ENCODE peak calls at places on chromosome 1, in five cellular contexts. One of them, this sample, is unnamed.

GRCh38 chr1:232704694-232705680 is 75.1 kb upstream of the SIPA1L2 start:
- DNase-seq in hypothalamus: no peak
- DNase-seq in activated naive CD4-positive, alpha-beta T cell treated with anti-CD3 and anti-CD28 coated beads, Interleukin-2, amount 50 U/mL, for 16 hours: no peak
- DNase-seq in caudate nucleus: peak; percentile 55
- DNase-seq in RCC 7860: peak; percentile 78
- DNase-seq in this sample: no peak

GRCh38 chr1:180101411-180101810 is 53.3 kb upstream of the QSOX1 start:
- DNase-seq in hypothalamus: no peak
- DNase-seq in activated naive CD4-positive, alpha-beta T cell treated with anti-CD3 and anti-CD28 coated beads, Interleukin-2, amount 50 U/mL, for 16 hours: no peak
- DNase-seq in caudate nucleus: no peak
- DNase-seq in RCC 7860: no peak
- DNase-seq in this sample: no peak

GRCh38 chr1:46202975-46203737 is at the start of gene LURAP1:
- DNase-seq in hypothalamus: no peak
- DNase-seq in activated naive CD4-positive, alpha-beta T cell treated with anti-CD3 and anti-CD28 coated beads, Interleukin-2, amount 50 U/mL, for 16 hours: peak; percentile 62
- DNase-seq in caudate nucleus: peak; percentile 80
- DNase-seq in RCC 7860: no peak
- DNase-seq in this sample: no peak

GRCh38 chr1:229410692-229411433 is 23.0 kb downstream of the ACTA1 start:
- DNase-seq in hypothalamus: peak; percentile 31
- DNase-seq in activated naive CD4-positive, alpha-beta T cell treated with anti-CD3 and anti-CD28 coated beads, Interleukin-2, amount 50 U/mL, for 16 hours: peak; percentile 34
- DNase-seq in caudate nucleus: peak; percentile 58
- DNase-seq in RCC 7860: peak; percentile 78
- DNase-seq in this sample: no peak

GRCh38 chr1:39051956-39052355 is 25.8 kb downstream of the NDUFS5 start:
- DNase-seq in hypothalamus: no peak
- DNase-seq in activated naive CD4-positive, alpha-beta T cell treated with anti-CD3 and anti-CD28 coated beads, Interleukin-2, amount 50 U/mL, for 16 hours: no peak
- DNase-seq in caudate nucleus: no peak
- DNase-seq in RCC 7860: no peak
- DNase-seq in this sample: no peak

GRCh38 chr1:214331827-214332423 is 51.0 kb downstream of the SMYD2 start:
- DNase-seq in hypothalamus: no peak
- DNase-seq in activated naive CD4-positive, alpha-beta T cell treated with anti-CD3 and anti-CD28 coated beads, Interleukin-2, amount 50 U/mL, for 16 hours: peak; percentile 44
- DNase-seq in caudate nucleus: no peak
- DNase-seq in RCC 7860: peak; percentile 44
- DNase-seq in this sample: no peak

GRCh38 chr1:58768971-58769808 is 14.7 kb downstream of the JUN start:
- DNase-seq in hypothalamus: peak; percentile 62
- DNase-seq in activated naive CD4-positive, alpha-beta T cell treated with anti-CD3 and anti-CD28 coated beads, Interleukin-2, amount 50 U/mL, for 16 hours: peak; percentile 21
- DNase-seq in caudate nucleus: peak; percentile 59
- DNase-seq in RCC 7860: peak; percentile 17
- DNase-seq in this sample: no peak

GRCh38 chr1:164510435-164510834 is 48.5 kb upstream of the PBX1 start:
- DNase-seq in hypothalamus: no peak
- DNase-seq in activated naive CD4-positive, alpha-beta T cell treated with anti-CD3 and anti-CD28 coated beads, Interleukin-2, amount 50 U/mL, for 16 hours: no peak
- DNase-seq in caudate nucleus: no peak
- DNase-seq in RCC 7860: no peak
- DNase-seq in this sample: no peak

GRCh38 chr1:31760422-31760900 is 3.7 kb downstream of the ADGRB2 start:
- DNase-seq in hypothalamus: no peak
- DNase-seq in activated naive CD4-positive, alpha-beta T cell treated with anti-CD3 and anti-CD28 coated beads, Interleukin-2, amount 50 U/mL, for 16 hours: no peak
- DNase-seq in caudate nucleus: no peak
- DNase-seq in RCC 7860: no peak
- DNase-seq in this sample: no peak

GRCh38 chr1:157852476-157852875 is 10.9 kb upstream of the CD5L start:
- DNase-seq in hypothalamus: no peak
- DNase-seq in activated naive CD4-positive, alpha-beta T cell treated with anti-CD3 and anti-CD28 coated beads, Interleukin-2, amount 50 U/mL, for 16 hours: no peak
- DNase-seq in caudate nucleus: no peak
- DNase-seq in RCC 7860: peak; percentile 49
- DNase-seq in this sample: no peak

GRCh38 chr1:200374569-200375312 is 35.1 kb downstream of the ZNF281 start:
- DNase-seq in hypothalamus: no peak
- DNase-seq in activated naive CD4-positive, alpha-beta T cell treated with anti-CD3 and anti-CD28 coated beads, Interleukin-2, amount 50 U/mL, for 16 hours: no peak
- DNase-seq in caudate nucleus: no peak
- DNase-seq in RCC 7860: peak; percentile 73
- DNase-seq in this sample: no peak

GRCh38 chr1:64841330-64842065 is 96.6 kb downstream of the RAVER2 start:
- DNase-seq in hypothalamus: no peak
- DNase-seq in activated naive CD4-positive, alpha-beta T cell treated with anti-CD3 and anti-CD28 coated beads, Interleukin-2, amount 50 U/mL, for 16 hours: no peak
- DNase-seq in caudate nucleus: no peak
- DNase-seq in RCC 7860: no peak
- DNase-seq in this sample: no peak

GRCh38 chr1:55062801-55063561 is 23.6 kb downstream of the PCSK9 start:
- DNase-seq in hypothalamus: no peak
- DNase-seq in activated naive CD4-positive, alpha-beta T cell treated with anti-CD3 and anti-CD28 coated beads, Interleukin-2, amount 50 U/mL, for 16 hours: no peak
- DNase-seq in caudate nucleus: no peak
- DNase-seq in RCC 7860: no peak
- DNase-seq in this sample: no peak

GRCh38 chr1:234611153-234611798 is 1.3 kb upstream of the IRF2BP2 start:
- DNase-seq in hypothalamus: no peak
- DNase-seq in activated naive CD4-positive, alpha-beta T cell treated with anti-CD3 and anti-CD28 coated beads, Interleukin-2, amount 50 U/mL, for 16 hours: no peak
- DNase-seq in caudate nucleus: no peak
- DNase-seq in RCC 7860: peak; percentile 76
- DNase-seq in this sample: peak; percentile 77

GRCh38 chr1:145895471-145895870 is 9.8 kb upstream of the ANKRD35 start:
- DNase-seq in hypothalamus: no peak
- DNase-seq in activated naive CD4-positive, alpha-beta T cell treated with anti-CD3 and anti-CD28 coated beads, Interleukin-2, amount 50 U/mL, for 16 hours: no peak
- DNase-seq in caudate nucleus: no peak
- DNase-seq in RCC 7860: no peak
- DNase-seq in this sample: no peak

GRCh38 chr1:245179706-245180105 is 24.9 kb downstream of the KIF26B start:
- DNase-seq in hypothalamus: no peak
- DNase-seq in activated naive CD4-positive, alpha-beta T cell treated with anti-CD3 and anti-CD28 coated beads, Interleukin-2, amount 50 U/mL, for 16 hours: no peak
- DNase-seq in caudate nucleus: no peak
- DNase-seq in RCC 7860: no peak
- DNase-seq in this sample: no peak

GRCh38 chr1:8787218-8787617 is 30.2 kb downstream of the RERE start:
- DNase-seq in hypothalamus: no peak
- DNase-seq in activated naive CD4-positive, alpha-beta T cell treated with anti-CD3 and anti-CD28 coated beads, Interleukin-2, amount 50 U/mL, for 16 hours: no peak
- DNase-seq in caudate nucleus: no peak
- DNase-seq in RCC 7860: no peak
- DNase-seq in this sample: no peak

GRCh38 chr1:37922767-37923550 is 23.9 kb downstream of the INPP5B start:
- DNase-seq in hypothalamus: no peak
- DNase-seq in activated naive CD4-positive, alpha-beta T cell treated with anti-CD3 and anti-CD28 coated beads, Interleukin-2, amount 50 U/mL, for 16 hours: no peak
- DNase-seq in caudate nucleus: no peak
- DNase-seq in RCC 7860: no peak
- DNase-seq in this sample: peak; percentile 81

GRCh38 chr1:67746299-67746698 is 61.3 kb downstream of the GADD45A start:
- DNase-seq in hypothalamus: no peak
- DNase-seq in activated naive CD4-positive, alpha-beta T cell treated with anti-CD3 and anti-CD28 coated beads, Interleukin-2, amount 50 U/mL, for 16 hours: no peak
- DNase-seq in caudate nucleus: no peak
- DNase-seq in RCC 7860: no peak
- DNase-seq in this sample: no peak

GRCh38 chr1:28761189-28761588 is 24.4 kb downstream of the YTHDF2 start:
- DNase-seq in hypothalamus: no peak
- DNase-seq in activated naive CD4-positive, alpha-beta T cell treated with anti-CD3 and anti-CD28 coated beads, Interleukin-2, amount 50 U/mL, for 16 hours: no peak
- DNase-seq in caudate nucleus: no peak
- DNase-seq in RCC 7860: no peak
- DNase-seq in this sample: no peak

GRCh38 chr1:19484338-19484792 is 974 bp downstream of the CAPZB start:
- DNase-seq in hypothalamus: no peak
- DNase-seq in activated naive CD4-positive, alpha-beta T cell treated with anti-CD3 and anti-CD28 coated beads, Interleukin-2, amount 50 U/mL, for 16 hours: peak; percentile 36
- DNase-seq in caudate nucleus: no peak
- DNase-seq in RCC 7860: no peak
- DNase-seq in this sample: no peak

GRCh38 chr1:58857673-58858343 is 74.0 kb upstream of the JUN start:
- DNase-seq in hypothalamus: no peak
- DNase-seq in activated naive CD4-positive, alpha-beta T cell treated with anti-CD3 and anti-CD28 coated beads, Interleukin-2, amount 50 U/mL, for 16 hours: no peak
- DNase-seq in caudate nucleus: no peak
- DNase-seq in RCC 7860: no peak
- DNase-seq in this sample: peak; percentile 27

This sample was measured in GM12864.